ENCODE peak calls at places on chromosomes 13 and 19, in six cellular contexts. E is effector memory CD4-positive, alpha-beta T cell; A is A549; I is foreskin fibroblast; M is BJ; Y is progenitor cell of endocrine pancreas. V is an unnamed sample.

GRCh38 chr19:5828661-5829566 is 10.6 kb downstream of the FUT6 start:
- DNase-seq in E (peak), A (no peak), I (peak), M (no peak), Y (peak), V (peak)

GRCh38 chr13:50319603-50320296 is 304.5 kb downstream of the KCNRG start:
- DNase-seq in E (no peak), A (peak), I (peak), M (no peak), Y (no peak), V (no peak)

GRCh38 chr19:10655457-10656312 is 1.5 kb downstream of the ILF3 start:
- DNase-seq in E (no peak), A (peak), I (peak), M (no peak), Y (no peak), V (no peak)

GRCh38 chr19:33304760-33305647 is 2.7 kb upstream of the CEBPA start:
- DNase-seq in E (no peak), A (peak), I (no peak), M (no peak), Y (no peak), V (no peak)

GRCh38 chr13:24652346-24652745 is 27.9 kb upstream of the ATP12A start:
- DNase-seq in E (no peak), A (no peak), I (no peak), M (no peak), Y (no peak), V (no peak)

GRCh38 chr13:114135731-114136171 is 3.3 kb upstream of the RASA3 start:
- DNase-seq in E (no peak), A (no peak), I (no peak), M (no peak), Y (no peak), V (no peak)

GRCh38 chr19:23116802-23117571 is at the start of gene ZNF730:
- DNase-seq in E (peak), A (no peak), I (peak), M (peak), Y (peak), V (peak)

GRCh38 chr13:106374631-106375030 is 160.8 kb downstream of the EFNB2 start:
- DNase-seq in E (no peak), A (no peak), I (no peak), M (no peak), Y (no peak), V (no peak)

GRCh38 chr19:43763473-43763939 is 8.7 kb upstream of the SMG9 start:
- DNase-seq in E (no peak), A (no peak), I (peak), M (no peak), Y (no peak), V (no peak)

GRCh38 chr13:108682714-108683113 is 53.3 kb downstream of the MYO16 start:
- DNase-seq in E (no peak), A (no peak), I (no peak), M (no peak), Y (no peak), V (no peak)

GRCh38 chr19:29540128-29540527 is 14.3 kb downstream of the VSTM2B start:
- DNase-seq in E (no peak), A (no peak), I (no peak), M (no peak), Y (no peak), V (no peak)

GRCh38 chr13:53151692-53152421 is 123.2 kb downstream of the OLFM4 start:
- DNase-seq in E (no peak), A (peak), I (peak), M (no peak), Y (peak), V (no peak)

GRCh38 chr19:11821474-11821873 is 7.4 kb downstream of the ZNF440 start:
- DNase-seq in E (no peak), A (no peak), I (peak), M (no peak), Y (no peak), V (no peak)

GRCh38 chr13:47033216-47033615 is 136.4 kb upstream of the HTR2A start:
- DNase-seq in E (no peak), A (no peak), I (peak), M (no peak), Y (no peak), V (no peak)

GRCh38 chr19:11659612-11660011 is 62.3 kb downstream of the ZNF627 start:
- DNase-seq in E (no peak), A (no peak), I (peak), M (no peak), Y (no peak), V (no peak)

GRCh38 chr19:4474504-4475136 is 2.5 kb downstream of the HDGFL2 start:
- DNase-seq in E (no peak), A (no peak), I (peak), M (peak), Y (no peak), V (no peak)

GRCh38 chr13:28805193-28805819 is 14.8 kb upstream of the MTUS2 start:
- DNase-seq in E (no peak), A (peak), I (peak), M (no peak), Y (no peak), V (no peak)

GRCh38 chr19:51531349-51532315 is at the start of gene SIGLEC6:
- DNase-seq in E (no peak), A (no peak), I (no peak), M (no peak), Y (no peak), V (no peak)